ENCODE peak calls at places on chromosomes 6 and 20, in nine cellular contexts. One of them, this sample, is unnamed.

GRCh38 chr20:37836926-37837325 is 66.0 kb upstream of the VSTM2L start:
- DNase-seq in neural progenitor cell: no peak
- DNase-seq in MM.1S: no peak
- DNase-seq in esophagus squamous epithelium: no peak
- DNase-seq in heart right ventricle: no peak
- DNase-seq in dorsolateral prefrontal cortex: no peak
- DNase-seq in mesothelial cell of epicardium: no peak
- DNase-seq in fibroblast of lung: no peak
- DNase-seq in Calu3: no peak
- DNase-seq in this sample: no peak

GRCh38 chr6:156943816-156944215 is 166.6 kb downstream of the ARID1B start:
- DNase-seq in neural progenitor cell: no peak
- DNase-seq in MM.1S: no peak
- DNase-seq in esophagus squamous epithelium: no peak
- DNase-seq in heart right ventricle: no peak
- DNase-seq in dorsolateral prefrontal cortex: no peak
- DNase-seq in mesothelial cell of epicardium: no peak
- DNase-seq in fibroblast of lung: no peak
- DNase-seq in Calu3: no peak
- DNase-seq in this sample: no peak

GRCh38 chr6:106522557-106522956 is 106.7 kb downstream of the RTN4IP1 start:
- DNase-seq in neural progenitor cell: no peak
- DNase-seq in MM.1S: no peak
- DNase-seq in esophagus squamous epithelium: no peak
- DNase-seq in heart right ventricle: no peak
- DNase-seq in dorsolateral prefrontal cortex: no peak
- DNase-seq in mesothelial cell of epicardium: no peak
- DNase-seq in fibroblast of lung: no peak
- DNase-seq in Calu3: no peak
- DNase-seq in this sample: no peak

GRCh38 chr6:1703923-1704322 is 94.2 kb downstream of the FOXC1 start:
- DNase-seq in neural progenitor cell: no peak
- DNase-seq in MM.1S: no peak
- DNase-seq in esophagus squamous epithelium: no peak
- DNase-seq in heart right ventricle: no peak
- DNase-seq in dorsolateral prefrontal cortex: no peak
- DNase-seq in mesothelial cell of epicardium: no peak
- DNase-seq in fibroblast of lung: no peak
- DNase-seq in Calu3: no peak
- DNase-seq in this sample: no peak

GRCh38 chr6:147765541-147765940 is 257.1 kb downstream of the SAMD5 start:
- DNase-seq in neural progenitor cell: no peak
- DNase-seq in MM.1S: no peak
- DNase-seq in esophagus squamous epithelium: no peak
- DNase-seq in heart right ventricle: no peak
- DNase-seq in dorsolateral prefrontal cortex: no peak
- DNase-seq in mesothelial cell of epicardium: no peak
- DNase-seq in fibroblast of lung: peak; percentile 2
- DNase-seq in Calu3: no peak
- DNase-seq in this sample: no peak

GRCh38 chr6:127118505-127119360 is at the start of gene RSPO3:
- DNase-seq in neural progenitor cell: peak; percentile 63
- DNase-seq in MM.1S: peak; percentile 46
- DNase-seq in esophagus squamous epithelium: no peak
- DNase-seq in heart right ventricle: no peak
- DNase-seq in dorsolateral prefrontal cortex: no peak
- DNase-seq in mesothelial cell of epicardium: peak; percentile 67
- DNase-seq in fibroblast of lung: peak; percentile 40
- DNase-seq in Calu3: no peak
- DNase-seq in this sample: peak; percentile 39

GRCh38 chr20:38671186-38671585 is 53.1 kb upstream of the SLC32A1 start:
- DNase-seq in neural progenitor cell: peak; percentile 57
- DNase-seq in MM.1S: no peak
- DNase-seq in esophagus squamous epithelium: no peak
- DNase-seq in heart right ventricle: no peak
- DNase-seq in dorsolateral prefrontal cortex: no peak
- DNase-seq in mesothelial cell of epicardium: no peak
- DNase-seq in fibroblast of lung: no peak
- DNase-seq in Calu3: no peak
- DNase-seq in this sample: no peak

GRCh38 chr6:113857565-113858066 is 471 bp downstream of the MARCKS start:
- DNase-seq in neural progenitor cell: peak; percentile 78
- DNase-seq in MM.1S: peak; percentile 24
- DNase-seq in esophagus squamous epithelium: no peak
- DNase-seq in heart right ventricle: peak; percentile 4
- DNase-seq in dorsolateral prefrontal cortex: peak; percentile 30
- DNase-seq in mesothelial cell of epicardium: peak; percentile 39
- DNase-seq in fibroblast of lung: no peak
- DNase-seq in Calu3: peak; percentile 4
- DNase-seq in this sample: no peak

GRCh38 chr6:93293399-93294271 is 125.7 kb downstream of the EPHA7 start:
- DNase-seq in neural progenitor cell: no peak
- DNase-seq in MM.1S: no peak
- DNase-seq in esophagus squamous epithelium: no peak
- DNase-seq in heart right ventricle: no peak
- DNase-seq in dorsolateral prefrontal cortex: no peak
- DNase-seq in mesothelial cell of epicardium: no peak
- DNase-seq in fibroblast of lung: no peak
- DNase-seq in Calu3: no peak
- DNase-seq in this sample: no peak

GRCh38 chr6:160462116-160462515 is 113.9 kb downstream of the SLC22A3 start:
- DNase-seq in neural progenitor cell: no peak
- DNase-seq in MM.1S: no peak
- DNase-seq in esophagus squamous epithelium: no peak
- DNase-seq in heart right ventricle: no peak
- DNase-seq in dorsolateral prefrontal cortex: no peak
- DNase-seq in mesothelial cell of epicardium: no peak
- DNase-seq in fibroblast of lung: no peak
- DNase-seq in Calu3: no peak
- DNase-seq in this sample: peak; percentile 40

GRCh38 chr20:31675828-31676533 is 38.3 kb downstream of the COX4I2 start:
- DNase-seq in neural progenitor cell: no peak
- DNase-seq in MM.1S: peak; percentile 77
- DNase-seq in esophagus squamous epithelium: no peak
- DNase-seq in heart right ventricle: peak; percentile 55
- DNase-seq in dorsolateral prefrontal cortex: peak; percentile 63
- DNase-seq in mesothelial cell of epicardium: no peak
- DNase-seq in fibroblast of lung: peak; percentile 52
- DNase-seq in Calu3: no peak
- DNase-seq in this sample: peak; percentile 71

GRCh38 chr20:64188682-64189529 is 24.7 kb downstream of the MYT1 start:
- DNase-seq in neural progenitor cell: peak; percentile 74
- DNase-seq in MM.1S: no peak
- DNase-seq in esophagus squamous epithelium: no peak
- DNase-seq in heart right ventricle: no peak
- DNase-seq in dorsolateral prefrontal cortex: no peak
- DNase-seq in mesothelial cell of epicardium: no peak
- DNase-seq in fibroblast of lung: peak; percentile 43
- DNase-seq in Calu3: peak; percentile 95
- DNase-seq in this sample: peak; percentile 91

GRCh38 chr6:26311385-26312095 is 53.5 kb upstream of the BTN3A2 start:
- DNase-seq in neural progenitor cell: peak; percentile 50
- DNase-seq in MM.1S: peak; percentile 64
- DNase-seq in esophagus squamous epithelium: no peak
- DNase-seq in heart right ventricle: peak; percentile 30
- DNase-seq in dorsolateral prefrontal cortex: no peak
- DNase-seq in mesothelial cell of epicardium: no peak
- DNase-seq in fibroblast of lung: peak; percentile 74
- DNase-seq in Calu3: peak; percentile 70
- DNase-seq in this sample: peak; percentile 78

DNA sequence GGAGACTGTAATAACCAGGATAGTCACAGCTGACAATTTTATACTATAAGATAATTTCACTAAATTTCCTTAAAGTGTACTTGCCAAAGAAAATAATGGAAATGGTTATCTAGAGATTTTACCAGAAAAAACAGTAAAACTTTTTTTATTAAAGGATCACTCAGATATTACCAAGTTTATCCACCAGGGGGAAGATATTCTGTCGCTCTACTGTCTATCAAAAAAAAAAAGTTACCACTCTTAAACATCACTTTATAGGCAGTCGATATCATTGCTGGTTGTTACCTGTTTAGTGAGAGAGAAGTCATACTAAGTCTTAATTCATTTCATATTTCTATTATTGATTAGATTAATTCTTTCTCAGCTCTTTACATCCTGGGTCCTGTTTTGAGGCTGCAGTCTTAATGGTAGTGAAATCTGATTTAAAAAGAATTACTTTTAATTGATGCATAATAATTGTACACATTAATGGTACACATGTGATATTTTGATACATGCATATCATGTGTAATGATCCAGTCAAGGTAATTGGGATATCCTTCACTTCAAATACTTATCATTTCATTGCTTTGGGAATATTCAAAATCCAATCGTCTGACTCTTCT is 18.9 kb downstream of the L3MBTL3 start:
- DNase-seq in neural progenitor cell: no peak
- DNase-seq in MM.1S: peak; percentile 18
- DNase-seq in esophagus squamous epithelium: no peak
- DNase-seq in heart right ventricle: no peak
- DNase-seq in dorsolateral prefrontal cortex: no peak
- DNase-seq in mesothelial cell of epicardium: no peak
- DNase-seq in fibroblast of lung: no peak
- DNase-seq in Calu3: no peak
- DNase-seq in this sample: peak; percentile 23
- TF ChIP-seq CTCF in neural progenitor cell: peak; percentile 65
- TF ChIP-seq CTCF in MM.1S: peak; percentile 56
- TF ChIP-seq CTCF in esophagus squamous epithelium: peak; percentile 48
- TF ChIP-seq CTCF in heart right ventricle: peak; percentile 43
- TF ChIP-seq CTCF in dorsolateral prefrontal cortex: peak; percentile 30
- TF ChIP-seq CTCF in mesothelial cell of epicardium: peak; percentile 90
- TF ChIP-seq CTCF in fibroblast of lung: peak; percentile 14
- TF ChIP-seq CTCF in Calu3: peak; percentile 31
- TF ChIP-seq CTCF in this sample: peak; percentile 49

GRCh38 chr6:111799576-111800467 is 73.4 kb downstream of the FYN start:
- DNase-seq in neural progenitor cell: peak; percentile 15
- DNase-seq in MM.1S: no peak
- DNase-seq in esophagus squamous epithelium: no peak
- DNase-seq in heart right ventricle: no peak
- DNase-seq in dorsolateral prefrontal cortex: no peak
- DNase-seq in mesothelial cell of epicardium: no peak
- DNase-seq in fibroblast of lung: peak; percentile 33
- DNase-seq in Calu3: no peak
- DNase-seq in this sample: no peak
- TF ChIP-seq CTCF in neural progenitor cell: peak; percentile 40
- TF ChIP-seq CTCF in MM.1S: no peak
- TF ChIP-seq CTCF in esophagus squamous epithelium: no peak
- TF ChIP-seq CTCF in heart right ventricle: no peak
- TF ChIP-seq CTCF in dorsolateral prefrontal cortex: peak; percentile 11
- TF ChIP-seq CTCF in mesothelial cell of epicardium: no peak
- TF ChIP-seq CTCF in fibroblast of lung: no peak
- TF ChIP-seq CTCF in Calu3: no peak
- TF ChIP-seq CTCF in this sample: peak; percentile 11

DNA sequence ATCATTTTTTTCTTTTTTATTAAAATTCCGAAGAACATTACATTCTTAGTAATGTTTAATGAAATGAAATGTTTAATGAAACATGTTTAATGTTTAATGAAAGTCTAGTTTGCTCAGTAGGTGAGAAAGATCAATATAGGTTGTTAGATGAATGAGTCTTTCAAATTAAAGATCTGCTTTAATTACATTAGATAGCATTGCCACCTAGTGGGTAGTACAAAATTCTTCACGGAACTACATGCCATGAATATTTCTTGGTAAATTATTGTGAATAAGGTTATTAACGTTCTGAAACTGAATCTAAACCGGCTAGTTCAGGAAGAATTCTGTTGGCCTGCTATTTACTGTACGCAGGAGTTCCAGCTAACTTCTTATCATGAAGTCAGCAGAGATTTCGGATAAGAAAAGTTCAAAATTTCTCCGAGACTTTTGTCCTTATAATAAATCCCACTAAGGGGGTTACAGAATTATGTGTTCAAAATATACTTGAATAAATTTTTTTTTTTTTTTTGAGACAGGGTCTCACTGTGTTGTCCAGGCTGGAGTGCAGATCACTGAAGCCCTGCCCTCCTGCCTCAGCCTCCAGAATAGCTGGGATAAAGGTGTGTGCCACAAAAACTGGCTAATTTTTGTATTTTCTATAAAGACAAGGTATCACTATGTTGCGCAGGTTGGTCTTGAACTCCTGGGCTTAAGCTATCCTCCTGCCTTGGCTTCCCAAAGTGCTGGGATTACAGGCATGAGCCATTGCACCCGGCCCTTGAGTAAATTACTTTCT is 7.9 kb upstream of the GMNN start:
- DNase-seq in neural progenitor cell: no peak
- DNase-seq in MM.1S: peak; percentile 53
- DNase-seq in esophagus squamous epithelium: no peak
- DNase-seq in heart right ventricle: no peak
- DNase-seq in dorsolateral prefrontal cortex: no peak
- DNase-seq in mesothelial cell of epicardium: no peak
- DNase-seq in fibroblast of lung: peak; percentile 30
- DNase-seq in Calu3: no peak
- DNase-seq in this sample: peak; percentile 61
- TF ChIP-seq CTCF in neural progenitor cell: peak; percentile 31
- TF ChIP-seq CTCF in MM.1S: peak; percentile 50
- TF ChIP-seq CTCF in esophagus squamous epithelium: peak; percentile 70
- TF ChIP-seq CTCF in heart right ventricle: peak; percentile 53
- TF ChIP-seq CTCF in dorsolateral prefrontal cortex: peak; percentile 65
- TF ChIP-seq CTCF in mesothelial cell of epicardium: no peak
- TF ChIP-seq CTCF in fibroblast of lung: peak; percentile 15
- TF ChIP-seq CTCF in Calu3: peak; percentile 67
- TF ChIP-seq CTCF in this sample: peak; percentile 46

GRCh38 chr20:52001999-52002666 is 189.4 kb downstream of the ZFP64 start:
- DNase-seq in neural progenitor cell: no peak
- DNase-seq in MM.1S: peak; percentile 71
- DNase-seq in esophagus squamous epithelium: no peak
- DNase-seq in heart right ventricle: no peak
- DNase-seq in dorsolateral prefrontal cortex: no peak
- DNase-seq in mesothelial cell of epicardium: no peak
- DNase-seq in fibroblast of lung: peak; percentile 23
- DNase-seq in Calu3: peak; percentile 33
- DNase-seq in this sample: peak; percentile 24
- TF ChIP-seq CTCF in neural progenitor cell: peak; percentile 31
- TF ChIP-seq CTCF in MM.1S: no peak
- TF ChIP-seq CTCF in esophagus squamous epithelium: no peak
- TF ChIP-seq CTCF in heart right ventricle: no peak
- TF ChIP-seq CTCF in dorsolateral prefrontal cortex: no peak
- TF ChIP-seq CTCF in mesothelial cell of epicardium: no peak
- TF ChIP-seq CTCF in fibroblast of lung: no peak
- TF ChIP-seq CTCF in Calu3: no peak
- TF ChIP-seq CTCF in this sample: peak; percentile 12

GRCh38 chr20:59987135-59987534 is 28.9 kb downstream of the CDH26 start:
- DNase-seq in neural progenitor cell: no peak
- DNase-seq in MM.1S: no peak
- DNase-seq in esophagus squamous epithelium: no peak
- DNase-seq in heart right ventricle: no peak
- DNase-seq in dorsolateral prefrontal cortex: no peak
- DNase-seq in mesothelial cell of epicardium: no peak
- DNase-seq in fibroblast of lung: no peak
- DNase-seq in Calu3: no peak
- DNase-seq in this sample: no peak

GRCh38 chr20:59984551-59984950 is 26.3 kb downstream of the CDH26 start:
- DNase-seq in neural progenitor cell: no peak
- DNase-seq in MM.1S: no peak
- DNase-seq in esophagus squamous epithelium: no peak
- DNase-seq in heart right ventricle: no peak
- DNase-seq in dorsolateral prefrontal cortex: no peak
- DNase-seq in mesothelial cell of epicardium: no peak
- DNase-seq in fibroblast of lung: no peak
- DNase-seq in Calu3: no peak
- DNase-seq in this sample: no peak

GRCh38 chr20:59988141-59988540 is 29.9 kb downstream of the CDH26 start:
- DNase-seq in neural progenitor cell: no peak
- DNase-seq in MM.1S: no peak
- DNase-seq in esophagus squamous epithelium: no peak
- DNase-seq in heart right ventricle: no peak
- DNase-seq in dorsolateral prefrontal cortex: no peak
- DNase-seq in mesothelial cell of epicardium: no peak
- DNase-seq in fibroblast of lung: peak; percentile 25
- DNase-seq in Calu3: peak; percentile 97
- DNase-seq in this sample: no peak

GRCh38 chr20:59985864-59986263 is 27.6 kb downstream of the CDH26 start:
- DNase-seq in neural progenitor cell: no peak
- DNase-seq in MM.1S: no peak
- DNase-seq in esophagus squamous epithelium: no peak
- DNase-seq in heart right ventricle: no peak
- DNase-seq in dorsolateral prefrontal cortex: no peak
- DNase-seq in mesothelial cell of epicardium: no peak
- DNase-seq in fibroblast of lung: no peak
- DNase-seq in Calu3: peak; percentile 44
- DNase-seq in this sample: no peak
- TF ChIP-seq CTCF in neural progenitor cell: peak; percentile 29
- TF ChIP-seq CTCF in MM.1S: no peak
- TF ChIP-seq CTCF in esophagus squamous epithelium: no peak
- TF ChIP-seq CTCF in heart right ventricle: peak; percentile 32
- TF ChIP-seq CTCF in dorsolateral prefrontal cortex: no peak
- TF ChIP-seq CTCF in mesothelial cell of epicardium: no peak
- TF ChIP-seq CTCF in fibroblast of lung: no peak
- TF ChIP-seq CTCF in Calu3: peak; percentile 39
- TF ChIP-seq CTCF in this sample: no peak

This sample was measured in fibroblast of pulmonary artery.